ENCODE peak calls at places on chromosome 21, in seven cellular contexts. P, R, Z, U, F, Y and W are unnamed samples.
A peak's percentile ranks its signal among the peaks of the same experiment; 100 is the strongest.

GRCh38 chr21:27796106-27796505 is 829.2 kb upstream of the ADAMTS5 start:
- DNase-seq in P (no peak), R (no peak), Z (peak; percentile 16), U (no peak), F (peak; percentile 31), Y (no peak), W (no peak)

GRCh38 chr21:35868869-35869223 is 191.5 kb downstream of the SETD4 start:
- DNase-seq in P (no peak), R (no peak), Z (no peak), U (no peak), F (no peak), Y (no peak), W (no peak)

GRCh38 chr21:38985423-38986378 is 180.0 kb downstream of the ETS2 start:
- DNase-seq in P (no peak), R (peak; percentile 41), Z (peak; percentile 91), U (no peak), F (no peak), Y (no peak), W (peak; percentile 60)

GRCh38 chr21:19553930-19554615 is 1150.5 kb upstream of the TMPRSS15 start:
- DNase-seq in P (no peak), R (no peak), Z (no peak), U (no peak), F (peak; percentile 57), Y (peak; percentile 1), W (no peak)

GRCh38 chr21:44924611-44925010 is 3.9 kb upstream of the ITGB2 start:
- DNase-seq in P (no peak), R (no peak), Z (no peak), U (no peak), F (no peak), Y (no peak), W (no peak)

GRCh38 chr21:41834252-41834925 is 44.8 kb downstream of the PRDM15 start:
- DNase-seq in P (no peak), R (no peak), Z (no peak), U (no peak), F (no peak), Y (no peak), W (no peak)

GRCh38 chr21:43603230-43603626 is 56.1 kb downstream of the HSF2BP start:
- DNase-seq in P (no peak), R (peak; percentile 25), Z (no peak), U (no peak), F (no peak), Y (no peak), W (no peak)

GRCh38 chr21:37642493-37642892 is 273.8 kb downstream of the KCNJ6 start:
- DNase-seq in P (no peak), R (no peak), Z (no peak), U (no peak), F (peak; percentile 78), Y (peak; percentile 47), W (no peak)

GRCh38 chr21:34582506-34583150 is 32.3 kb downstream of the RCAN1 start:
- DNase-seq in P (no peak), R (no peak), Z (peak; percentile 81), U (no peak), F (peak; percentile 55), Y (peak; percentile 49), W (peak; percentile 47)

GRCh38 chr21:25370311-25370744 is 237.0 kb downstream of the MRPL39 start:
- DNase-seq in P (no peak), R (no peak), Z (peak; percentile 91), U (no peak), F (no peak), Y (no peak), W (peak; percentile 98)

GRCh38 chr21:38611262-38611661 is 113.0 kb upstream of the ERG start:
- DNase-seq in P (no peak), R (no peak), Z (no peak), U (no peak), F (no peak), Y (no peak), W (no peak)

GRCh38 chr21:40386301-40386911 is 460.6 kb downstream of the DSCAM start:
- DNase-seq in P (peak; percentile 9), R (peak; percentile 61), Z (peak; percentile 10), U (no peak), F (peak; percentile 82), Y (peak; percentile 77), W (no peak)

GRCh38 chr21:17542371-17542992 is 29.6 kb downstream of the CXADR start:
- DNase-seq in P (no peak), R (no peak), Z (no peak), U (no peak), F (no peak), Y (peak; percentile 42), W (peak; percentile 25)

GRCh38 chr21:38273745-38274544 is 17.2 kb downstream of the KCNJ15 start:
- DNase-seq in P (no peak), R (no peak), Z (no peak), U (no peak), F (no peak), Y (no peak), W (no peak)

GRCh38 chr21:44425895-44426662 is 29.2 kb upstream of the LRRC3 start:
- DNase-seq in P (no peak), R (peak; percentile 21), Z (no peak), U (no peak), F (no peak), Y (no peak), W (no peak)

GRCh38 chr21:35095859-35096291 is 46.8 kb upstream of the RUNX1 start:
- DNase-seq in P (no peak), R (no peak), Z (peak; percentile 78), U (no peak), F (no peak), Y (no peak), W (no peak)

GRCh38 chr21:35323947-35324346 is 274.8 kb upstream of the RUNX1 start:
- DNase-seq in P (no peak), R (no peak), Z (peak; percentile 35), U (no peak), F (no peak), Y (no peak), W (no peak)

GRCh38 chr21:36039861-36040260 is 20.5 kb downstream of the SETD4 start:
- DNase-seq in P (no peak), R (no peak), Z (no peak), U (no peak), F (no peak), Y (no peak), W (no peak)

GRCh38 chr21:35664683-35665082 is 395.6 kb downstream of the SETD4 start:
- DNase-seq in P (no peak), R (no peak), Z (no peak), U (no peak), F (no peak), Y (no peak), W (no peak)

GRCh38 chr21:36783612-36784383 is 84.9 kb downstream of the SIM2 start:
- DNase-seq in P (no peak), R (no peak), Z (peak; percentile 84), U (no peak), F (no peak), Y (no peak), W (peak; percentile 68)

GRCh38 chr21:38796426-38796825 is 9.3 kb upstream of the ETS2 start:
- DNase-seq in P (no peak), R (no peak), Z (peak; percentile 46), U (no peak), F (no peak), Y (no peak), W (peak; percentile 76)

GRCh38 chr21:15764878-15765277 is 35.1 kb downstream of the USP25 start:
- DNase-seq in P (no peak), R (no peak), Z (no peak), U (no peak), F (no peak), Y (no peak), W (no peak)

GRCh38 chr21:33105088-33105487 is 35.1 kb downstream of the OLIG1 start:
- DNase-seq in P (no peak), R (no peak), Z (no peak), U (no peak), F (no peak), Y (no peak), W (no peak)

GRCh38 chr21:44599264-44600029 is 950 bp upstream of the KRTAP10-7 start:
- DNase-seq in P (no peak), R (no peak), Z (no peak), U (no peak), F (no peak), Y (no peak), W (no peak)

GRCh38 chr21:38236232-38236631 is 20.6 kb upstream of the KCNJ15 start:
- DNase-seq in P (no peak), R (no peak), Z (peak; percentile 26), U (no peak), F (no peak), Y (no peak), W (peak; percentile 27)

GRCh38 chr21:46065215-46065992 is 32.5 kb upstream of the COL6A2 start:
- DNase-seq in P (no peak), R (peak; percentile 40), Z (peak; percentile 59), U (no peak), F (no peak), Y (no peak), W (peak; percentile 59)

GRCh38 chr21:39647476-39647875 is 34.7 kb downstream of the B3GALT5 start:
- DNase-seq in P (no peak), R (no peak), Z (peak; percentile 87), U (no peak), F (no peak), Y (no peak), W (peak; percentile 54)

GRCh38 chr21:29748391-29749167 is 191.2 kb downstream of the GRIK1 start:
- DNase-seq in P (no peak), R (no peak), Z (no peak), U (no peak), F (no peak), Y (no peak), W (no peak)

GRCh38 chr21:23977971-23978370 is 1629.3 kb downstream of the MRPL39 start:
- DNase-seq in P (no peak), R (no peak), Z (no peak), U (no peak), F (no peak), Y (no peak), W (no peak)